ENCODE peak calls at places on chromosomes 13 and 19, in five cellular contexts. M, O, S, I and A are unnamed samples.

GRCh38 chr19:17829855-17830566 is 8.7 kb upstream of the INSL3 start:
- DNase-seq in I (no peak), O (no peak), M (no peak), S (no peak), A (no peak)

GRCh38 chr13:101767096-101767495 is 314.6 kb downstream of the ITGBL1 start:
- DNase-seq in M (no peak), S (no peak), I (no peak), O (no peak), A (no peak)

GRCh38 chr19:54430306-54431254 is 15.3 kb downstream of the TTYH1 start:
- DNase-seq in S (peak), I (no peak), O (peak), M (no peak), A (peak)

GRCh38 chr13:109998808-109999528 is 212.6 kb upstream of the IRS2 start:
- DNase-seq in O (no peak), S (no peak), M (no peak), I (peak), A (no peak)

GRCh38 chr19:892243-892996 is 567 bp downstream of the MED16 start:
- DNase-seq in I (no peak), M (peak), S (no peak), O (peak), A (peak)

GRCh38 chr19:42919757-42920079 is 2.0 kb upstream of the PSG6 start:
- DNase-seq in M (no peak), I (no peak), O (no peak), S (no peak), A (no peak)

GRCh38 chr13:37476874-37477273 is 121.7 kb downstream of the POSTN start:
- DNase-seq in O (no peak), I (no peak), S (no peak), M (no peak), A (no peak)

GRCh38 chr19:18424122-18424889 is 5.1 kb downstream of the SSBP4 start:
- DNase-seq in M (no peak), I (no peak), O (no peak), S (no peak), A (no peak)

GRCh38 chr19:38735257-38735686 is 9.0 kb downstream of the CAPN12 start:
- DNase-seq in I (no peak), M (peak), S (no peak), O (peak), A (no peak)

GRCh38 chr13:29758591-29759114 is 91.8 kb downstream of the UBL3 start:
- DNase-seq in S (peak), O (peak), I (no peak), M (peak), A (peak)

GRCh38 chr13:84574851-84575250 is 692.6 kb upstream of the SLITRK1 start:
- DNase-seq in S (no peak), M (no peak), I (no peak), O (no peak), A (no peak)

GRCh38 chr13:53098455-53098854 is 69.8 kb downstream of the OLFM4 start:
- DNase-seq in O (no peak), I (no peak), M (no peak), S (no peak), A (no peak)

GRCh38 chr19:682678-683320 is 6.6 kb downstream of the FSTL3 start:
- DNase-seq in S (no peak), M (no peak), O (no peak), I (no peak), A (no peak)

GRCh38 chr13:41939403-41939802 is 21.5 kb downstream of the VWA8 start:
- DNase-seq in S (no peak), I (no peak), O (no peak), M (no peak), A (no peak)

GRCh38 chr19:7862413-7862951 is 11.7 kb downstream of the PRR36 start:
- DNase-seq in M (peak), S (peak), O (peak), I (no peak), A (peak)

GRCh38 chr13:35855531-35856019 is 275.6 kb downstream of the DCLK1 start:
- DNase-seq in I (no peak), S (no peak), M (no peak), O (no peak), A (no peak)

GRCh38 chr13:98549006-98549727 is 27.7 kb downstream of the STK24 start:
- DNase-seq in I (peak), M (peak), S (no peak), O (no peak), A (no peak)

GRCh38 chr13:47188802-47189201 is 291.9 kb upstream of the HTR2A start:
- DNase-seq in O (no peak), I (peak), M (peak), S (no peak), A (no peak)

GRCh38 chr19:43636121-43636683 is 3.4 kb downstream of the CADM4 start:
- DNase-seq in O (no peak), I (no peak), M (no peak), S (no peak), A (no peak)

GRCh38 chr13:72726721-72727416 is 560 bp downstream of the MZT1 start:
- DNase-seq in S (peak), M (peak), O (no peak), I (no peak), A (peak)

GRCh38 chr13:51782026-51782710 is 21.8 kb downstream of the DHRS12 start:
- DNase-seq in I (no peak), S (no peak), M (no peak), O (no peak), A (no peak)

GRCh38 chr19:38850976-38851621 is 1.3 kb upstream of the HNRNPL start:
- DNase-seq in S (peak), M (peak), I (no peak), O (peak), A (no peak)

GRCh38 chr19:44661205-44661604 is 10.1 kb upstream of the CEACAM19 start:
- DNase-seq in S (no peak), O (no peak), I (no peak), M (no peak), A (no peak)

GRCh38 chr13:50015263-50015662 is at the start of gene KCNRG:
- DNase-seq in O (no peak), M (no peak), I (no peak), S (no peak), A (no peak)

GRCh38 chr13:31174018-31174417 is 12.3 kb upstream of the HSPH1 start:
- DNase-seq in O (no peak), I (no peak), M (no peak), S (no peak), A (no peak)
- TF ChIP-seq CTCF in O (no peak), I (no peak), M (peak), S (no peak), A (no peak)

GRCh38 chr19:2254052-2254872 is 2.0 kb downstream of the JSRP1 start:
- DNase-seq in M (no peak), S (no peak), I (no peak), O (no peak), A (no peak)
- TF ChIP-seq CTCF in M (peak), S (no peak), I (peak), O (no peak), A (no peak)

DNA sequence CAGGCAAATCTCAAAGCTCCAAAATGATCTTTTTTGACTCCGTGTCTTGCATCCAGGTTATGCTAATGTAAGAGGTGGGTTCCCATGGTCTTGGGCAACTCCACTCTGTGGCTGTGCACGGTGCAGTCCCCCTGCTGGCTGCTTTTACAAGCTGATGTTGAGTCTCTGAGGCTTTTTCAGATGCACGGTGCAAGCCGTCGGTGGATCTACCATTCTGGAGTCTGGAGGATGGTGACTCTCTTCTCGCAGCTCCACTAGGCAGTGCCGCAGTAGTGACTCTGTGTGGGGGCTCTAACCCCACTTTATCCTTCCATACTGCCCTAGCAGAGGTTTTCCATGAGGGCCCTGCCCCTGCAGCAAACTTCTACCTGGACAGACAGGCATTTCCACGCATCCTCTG is 266.8 kb upstream of the GPC6 start:
- DNase-seq in M (no peak), I (no peak), O (no peak), S (no peak), A (no peak)
- TF ChIP-seq CTCF in M (no peak), I (no peak), O (no peak), S (no peak), A (no peak)

DNA sequence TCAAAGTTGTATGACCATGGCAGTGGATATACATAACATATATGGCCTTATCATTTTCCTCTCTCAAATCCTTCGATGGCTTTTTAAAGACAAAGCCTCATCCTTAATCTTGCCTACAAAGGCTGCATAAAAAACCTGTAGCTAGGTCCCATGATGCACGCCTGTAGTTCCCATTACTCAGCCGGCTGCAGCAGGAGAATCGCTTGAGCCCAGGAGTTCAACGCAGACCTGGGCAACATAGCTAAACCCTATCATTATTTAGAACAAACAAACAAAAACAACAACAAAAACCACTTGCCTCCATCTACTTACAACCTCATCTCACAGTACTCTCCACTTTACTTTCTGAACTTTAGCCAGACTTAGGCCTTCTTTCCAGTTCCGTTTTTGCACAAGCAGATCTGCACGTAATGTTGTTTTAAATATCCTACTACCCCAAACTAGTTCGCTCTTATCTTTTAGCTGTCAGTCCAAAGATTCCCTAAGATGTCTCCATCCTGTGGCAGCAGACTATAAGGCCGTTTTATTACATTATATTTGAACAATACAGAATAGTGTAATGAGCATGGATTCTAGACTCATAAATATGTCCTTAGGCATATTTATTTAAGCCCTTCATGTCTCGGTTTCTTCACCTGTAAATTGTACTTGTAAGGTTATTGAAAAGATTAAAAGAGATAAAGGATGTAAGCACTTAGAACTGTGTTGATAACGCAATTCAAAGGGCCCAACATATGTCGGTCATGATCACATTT is 969 bp upstream of the POMP start:
- DNase-seq in I (no peak), S (no peak), O (no peak), M (peak), A (no peak)
- TF ChIP-seq CTCF in I (peak), S (no peak), O (no peak), M (no peak), A (no peak)

GRCh38 chr19:40521276-40521675 is 54.5 kb downstream of the SPTBN4 start:
- DNase-seq in M (peak), S (no peak), I (no peak), O (no peak), A (no peak)
- TF ChIP-seq CTCF in M (peak), S (no peak), I (peak), O (no peak), A (peak)

DNA sequence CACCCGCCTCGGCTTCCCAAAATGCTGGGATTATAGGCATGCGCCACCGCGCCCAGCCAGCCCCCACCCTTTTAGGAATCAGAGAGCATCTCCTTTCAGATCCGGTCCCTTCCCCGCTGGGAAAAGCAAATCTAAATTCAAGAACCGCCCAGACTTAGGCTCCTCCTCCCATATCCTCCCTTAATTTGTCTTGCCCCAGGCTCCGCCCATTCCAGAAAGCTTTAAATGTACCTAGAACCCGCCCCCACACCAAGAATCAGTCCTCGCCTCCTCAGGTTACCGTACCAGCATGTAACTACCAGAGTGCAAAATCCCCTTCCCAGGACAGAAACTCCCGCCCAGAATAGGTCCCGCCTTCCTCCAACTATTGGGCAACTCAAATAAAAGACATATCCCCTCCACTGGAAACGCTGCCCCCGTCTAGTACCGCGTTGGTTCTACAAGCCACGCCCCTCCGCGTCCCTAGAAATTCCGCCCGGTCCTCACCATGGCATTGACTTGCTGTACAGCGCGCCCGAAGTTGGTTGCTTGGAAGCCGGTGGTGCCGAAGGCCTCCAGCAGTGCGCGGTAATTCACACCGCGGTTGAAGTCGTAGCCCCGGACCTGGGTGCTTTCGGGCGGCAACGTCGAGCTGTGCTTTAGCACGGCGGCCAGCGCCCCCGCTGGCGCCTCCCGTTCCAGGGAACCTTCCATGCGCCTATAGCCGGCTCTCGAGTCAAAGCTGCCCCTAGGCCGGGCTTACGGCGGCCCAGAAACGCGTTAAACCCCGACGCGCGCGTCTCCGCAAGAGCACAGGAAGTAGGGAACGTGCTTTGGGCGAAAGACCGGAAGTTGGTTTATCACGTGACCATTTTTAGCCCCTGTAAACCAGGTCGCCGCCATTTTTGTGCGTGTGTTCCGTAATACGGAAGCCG is at the start of gene DHPS:
- DNase-seq in M (peak), O (peak), S (peak), I (peak), A (peak)
- TF ChIP-seq CTCF in M (no peak), O (no peak), S (no peak), I (no peak), A (no peak)

DNA sequence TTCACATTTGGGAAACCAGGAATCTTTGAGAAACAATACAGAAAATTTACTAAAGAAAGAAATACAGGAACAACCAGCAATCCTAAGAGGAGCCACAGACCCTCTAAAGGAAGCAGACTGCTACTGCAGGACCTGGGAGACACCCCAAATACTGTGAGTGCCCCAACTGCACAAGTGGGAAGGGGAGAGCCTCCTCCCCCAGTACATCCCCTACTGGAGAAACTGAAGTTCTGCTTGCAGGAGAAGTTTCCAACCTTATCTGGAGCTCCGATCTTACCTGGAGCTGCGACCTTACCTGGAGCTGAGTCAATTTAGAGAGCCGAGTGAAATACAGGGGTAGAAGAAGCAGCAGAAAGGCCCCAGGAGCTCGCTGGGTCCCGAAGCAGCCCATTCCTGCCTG is 236.4 kb upstream of the SPRY2 start:
- DNase-seq in S (no peak), I (no peak), O (no peak), M (no peak), A (no peak)
- TF ChIP-seq CTCF in S (no peak), I (no peak), O (no peak), M (no peak), A (no peak)

DNA sequence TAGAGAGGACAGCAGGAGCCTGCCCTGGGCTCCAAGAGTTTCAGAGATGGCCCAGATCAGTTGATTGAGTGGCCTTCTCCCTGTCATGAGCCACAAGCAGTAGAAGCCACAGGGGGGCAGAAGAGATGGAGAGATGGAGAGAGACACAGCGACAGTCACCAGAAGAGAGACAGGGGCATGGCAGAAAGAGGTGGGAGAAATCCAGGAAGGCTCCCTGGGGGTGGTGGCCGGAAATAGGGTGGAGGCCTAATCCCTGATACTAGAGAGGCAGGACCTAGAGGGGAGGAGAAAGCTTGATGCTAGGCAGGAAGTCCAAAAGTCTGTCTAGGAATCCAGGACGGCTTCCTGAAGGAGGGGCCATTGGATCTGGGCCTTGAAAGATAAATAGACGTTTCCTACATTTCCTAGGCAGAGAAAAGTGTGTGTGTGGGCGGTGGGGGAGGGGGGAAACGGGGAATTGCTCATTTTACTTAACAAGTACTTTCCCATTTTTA is 9.6 kb upstream of the TPM4 start:
- DNase-seq in I (no peak), S (peak), O (peak), M (peak), A (peak)
- TF ChIP-seq CTCF in I (peak), S (peak), O (no peak), M (peak), A (peak)